ENCODE peak calls at places on chromosomes 7 and 10, in five cellular contexts. D, G, U, Q and J are unnamed samples.

GRCh38 chr7:50782376-50783208 is at the start of gene GRB10:
- DNase-seq in U (no peak), G (peak), D (no peak), Q (peak), J (peak)

GRCh38 chr10:91668935-91669334 is 36.1 kb upstream of the PPP1R3C start:
- DNase-seq in U (no peak), G (no peak), D (no peak), Q (no peak), J (no peak)

GRCh38 chr10:87059401-87059800 is 35.2 kb downstream of the GLUD1 start:
- DNase-seq in U (no peak), D (no peak), G (no peak), Q (no peak), J (no peak)

GRCh38 chr7:66529889-66530615 is 98.6 kb upstream of the KCTD7 start:
- DNase-seq in Q (no peak), D (no peak), G (peak), U (no peak), J (peak)

GRCh38 chr7:116679495-116679894 is 7.5 kb downstream of the MET start:
- DNase-seq in Q (no peak), G (no peak), U (no peak), D (no peak), J (no peak)

GRCh38 chr10:56222237-56222636 is 138.8 kb downstream of the ZWINT start:
- DNase-seq in G (no peak), D (no peak), U (no peak), Q (no peak), J (no peak)

GRCh38 chr10:50367732-50368131 is 116.4 kb upstream of the ASAH2 start:
- DNase-seq in Q (no peak), D (no peak), U (peak), G (peak), J (peak)

GRCh38 chr7:142301923-142302550 is 44.2 kb upstream of the PRSS58 start:
- DNase-seq in G (peak), Q (no peak), D (no peak), U (no peak), J (peak)

GRCh38 chr10:127977368-127978009 is 70.6 kb downstream of the PTPRE start:
- DNase-seq in G (peak), D (no peak), Q (peak), U (peak), J (peak)

GRCh38 chr10:44366936-44367630 is 17.8 kb downstream of the CXCL12 start:
- DNase-seq in G (no peak), Q (no peak), U (no peak), D (no peak), J (peak)

GRCh38 chr10:18436902-18437301 is 214.5 kb downstream of the NSUN6 start:
- DNase-seq in Q (no peak), G (no peak), U (no peak), D (no peak), J (no peak)

GRCh38 chr7:91266931-91267557 is 2.8 kb downstream of the FZD1 start:
- DNase-seq in D (no peak), Q (peak), G (no peak), U (no peak), J (peak)

GRCh38 chr10:3132036-3133025 is 40.3 kb downstream of the PITRM1 start:
- DNase-seq in U (no peak), D (no peak), Q (no peak), G (no peak), J (peak)

GRCh38 chr10:72084094-72084459 is 4.3 kb downstream of the SPOCK2 start:
- DNase-seq in Q (no peak), U (no peak), D (peak), G (no peak), J (no peak)

GRCh38 chr7:87702326-87702725 is 74.1 kb downstream of the RUNDC3B start:
- DNase-seq in Q (no peak), D (no peak), G (peak), U (no peak), J (no peak)

GRCh38 chr7:142785841-142786250 is 15.1 kb downstream of the PRSS2 start:
- DNase-seq in Q (no peak), G (no peak), U (peak), D (peak), J (no peak)

GRCh38 chr7:100221767-100222444 is 2.2 kb downstream of the PVRIG start:
- DNase-seq in Q (no peak), D (peak), G (no peak), U (no peak), J (no peak)

GRCh38 chr10:47243791-47244190 is 56.2 kb upstream of the GDF10 start:
- DNase-seq in U (peak), D (no peak), G (no peak), Q (peak), J (no peak)

GRCh38 chr10:54854389-54854788 is 53.4 kb upstream of the PCDH15 start:
- DNase-seq in U (no peak), G (no peak), Q (no peak), D (no peak), J (no peak)

GRCh38 chr10:35827783-35828182 is 185.7 kb upstream of the FZD8 start:
- DNase-seq in G (no peak), D (no peak), Q (no peak), U (no peak), J (no peak)

GRCh38 chr7:100705341-100705752 is 574 bp upstream of the POP7 start:
- DNase-seq in Q (peak), U (peak), G (peak), D (peak), J (peak)

GRCh38 chr10:21637795-21638194 is 103.8 kb downstream of the MLLT10 start:
- DNase-seq in D (no peak), G (no peak), Q (no peak), U (no peak), J (no peak)

GRCh38 chr7:2315787-2316186 is 1.5 kb upstream of the SNX8 start:
- DNase-seq in U (no peak), Q (no peak), G (no peak), D (no peak), J (no peak)

GRCh38 chr7:127035203-127035849 is 217.4 kb downstream of the GRM8 start:
- DNase-seq in Q (no peak), D (no peak), U (peak), G (no peak), J (no peak)

GRCh38 chr10:101207026-101207425 is 22.2 kb downstream of the LBX1 start:
- DNase-seq in G (no peak), U (no peak), Q (no peak), D (no peak), J (no peak)

GRCh38 chr7:22147113-22147512 is 201.4 kb upstream of the CDCA7L start:
- DNase-seq in D (no peak), G (peak), Q (no peak), U (no peak), J (no peak)

GRCh38 chr7:27605689-27606269 is 56.9 kb downstream of the HIBADH start:
- DNase-seq in D (no peak), G (peak), U (no peak), Q (no peak), J (peak)

GRCh38 chr10:44510716-44511115 is 125.8 kb upstream of the CXCL12 start:
- DNase-seq in D (no peak), U (no peak), Q (no peak), G (peak), J (peak)

GRCh38 chr10:31749981-31750850 is 178.4 kb downstream of the ARHGAP12 start:
- DNase-seq in U (peak), D (no peak), Q (peak), G (peak), J (peak)

GRCh38 chr7:149414745-149415390 is 46.0 kb downstream of the ZNF777 start:
- DNase-seq in G (peak), U (peak), D (peak), Q (peak), J (peak)

GRCh38 chr7:102306916-102307677 is 20.4 kb downstream of the SH2B2 start:
- DNase-seq in D (no peak), Q (peak), G (peak), U (peak), J (peak)

GRCh38 chr7:81285142-81285871 is 366.5 kb upstream of the SEMA3C start:
- DNase-seq in G (peak), D (no peak), U (no peak), Q (no peak), J (peak)

GRCh38 chr7:81280531-81280930 is 361.7 kb upstream of the SEMA3C start:
- DNase-seq in U (no peak), D (no peak), Q (no peak), G (no peak), J (no peak)

DNA sequence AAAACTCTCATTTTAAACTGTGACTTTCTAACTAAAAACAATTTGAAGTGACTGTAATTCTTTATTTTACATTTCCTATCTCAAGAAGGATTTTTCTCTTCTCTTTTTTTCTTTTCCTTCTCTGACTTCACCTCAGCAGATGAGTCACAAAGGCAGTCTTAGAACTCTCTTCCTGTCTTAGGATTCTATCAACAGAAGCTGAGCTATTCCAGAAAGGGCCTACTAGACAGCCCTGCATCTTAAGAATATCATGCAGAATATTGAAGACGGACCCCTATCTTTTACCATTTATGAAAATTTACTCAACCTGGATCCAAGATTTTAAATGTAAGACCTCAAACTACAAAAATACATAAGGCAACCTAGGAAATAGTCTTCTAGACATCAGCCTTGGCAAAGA is 365.7 kb upstream of the SEMA3C start:
- DNase-seq in D (no peak), Q (no peak), U (no peak), G (peak), J (peak)
- H3K4me3 ChIP-seq in D (no peak), Q (no peak), U (no peak), G (no peak), J (no peak)

DNA sequence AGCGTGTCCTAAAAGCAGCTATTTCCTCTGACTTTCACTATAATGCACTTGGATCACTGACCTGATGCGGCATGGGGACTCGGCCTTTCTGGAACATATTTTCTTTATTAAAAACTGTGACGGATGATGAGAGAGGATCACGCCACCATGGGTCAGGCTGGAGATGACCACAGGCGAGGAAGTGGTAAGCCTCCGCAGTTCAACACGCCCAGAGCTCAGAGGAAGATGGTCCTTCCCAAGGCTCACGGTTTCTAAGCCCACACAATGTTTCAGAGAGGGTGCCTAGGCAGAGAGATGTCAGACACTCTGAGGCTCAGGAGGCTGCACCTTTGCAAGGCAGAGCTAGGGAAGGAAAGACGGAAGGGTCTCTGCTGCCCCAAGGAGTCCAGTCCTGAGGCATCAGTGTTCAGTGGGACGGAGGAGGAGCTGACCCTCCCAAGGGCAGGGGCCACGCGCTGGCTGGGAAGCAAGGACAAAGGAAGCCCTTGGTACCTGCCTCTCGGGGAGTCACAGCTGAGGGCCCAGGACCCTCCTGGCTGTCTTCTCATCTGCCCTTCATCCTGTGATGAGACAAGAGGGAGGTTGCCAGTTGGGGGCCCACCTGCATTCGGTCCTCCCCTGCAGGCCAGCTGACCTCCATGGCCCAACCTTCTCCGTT is 9.5 kb downstream of the CHST15 start:
- DNase-seq in Q (no peak), G (no peak), D (no peak), U (no peak), J (no peak)
- H3K4me3 ChIP-seq in Q (no peak), G (no peak), D (no peak), U (no peak), J (no peak)

DNA sequence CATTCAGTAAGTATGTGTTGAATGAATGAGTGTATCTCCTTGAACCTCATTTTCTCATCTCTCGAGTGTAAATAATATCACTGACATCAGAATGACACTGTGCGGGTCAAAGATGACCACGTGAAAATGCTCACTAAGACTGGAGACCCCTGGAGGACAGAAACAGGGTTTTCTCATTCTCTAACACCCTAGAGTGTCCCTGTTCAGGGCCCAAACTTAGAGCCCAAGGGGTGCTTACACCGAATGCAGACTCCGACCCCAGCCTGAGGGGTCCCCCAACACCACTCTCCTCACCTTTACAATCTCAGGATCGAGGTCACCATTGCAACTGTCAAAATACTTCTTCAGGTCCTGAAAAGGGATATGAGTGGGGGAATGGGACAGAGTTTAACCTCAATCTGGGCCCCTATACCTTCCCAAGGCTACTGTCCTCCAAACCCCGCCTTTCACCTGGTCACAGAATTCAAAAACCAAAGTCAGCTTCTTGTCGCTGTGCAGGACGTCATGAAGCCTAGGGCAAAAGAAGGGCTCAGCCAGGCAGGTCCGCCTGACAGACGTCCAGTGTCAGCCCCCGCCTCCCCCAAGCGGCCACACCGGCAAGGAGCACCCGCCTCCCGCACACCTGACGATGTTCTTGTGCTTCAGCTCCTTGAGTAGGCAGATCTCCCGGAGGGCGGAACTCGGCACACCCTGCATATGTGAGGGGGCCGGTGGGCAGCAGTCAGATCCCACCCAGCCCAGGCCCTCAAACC is 1.2 kb downstream of the CDK5 start:
- DNase-seq in G (no peak), Q (no peak), D (no peak), U (no peak), J (no peak)
- H3K4me3 ChIP-seq in G (peak), Q (no peak), D (no peak), U (no peak), J (peak)

GRCh38 chr7:151005566-151005965 is 14.7 kb downstream of the NOS3 start:
- DNase-seq in Q (no peak), U (no peak), D (no peak), G (no peak), J (no peak)

GRCh38 chr7:151008511-151009323 is 15.6 kb downstream of the ATG9B start:
- DNase-seq in Q (peak), G (no peak), U (peak), D (peak), J (peak)

GRCh38 chr7:151008143-151008510 is 16.2 kb downstream of the ATG9B start:
- DNase-seq in U (no peak), Q (peak), G (no peak), D (no peak), J (no peak)

GRCh38 chr7:151007469-151007898 is 16.7 kb downstream of the NOS3 start:
- DNase-seq in D (no peak), Q (peak), U (no peak), G (no peak), J (no peak)

DNA sequence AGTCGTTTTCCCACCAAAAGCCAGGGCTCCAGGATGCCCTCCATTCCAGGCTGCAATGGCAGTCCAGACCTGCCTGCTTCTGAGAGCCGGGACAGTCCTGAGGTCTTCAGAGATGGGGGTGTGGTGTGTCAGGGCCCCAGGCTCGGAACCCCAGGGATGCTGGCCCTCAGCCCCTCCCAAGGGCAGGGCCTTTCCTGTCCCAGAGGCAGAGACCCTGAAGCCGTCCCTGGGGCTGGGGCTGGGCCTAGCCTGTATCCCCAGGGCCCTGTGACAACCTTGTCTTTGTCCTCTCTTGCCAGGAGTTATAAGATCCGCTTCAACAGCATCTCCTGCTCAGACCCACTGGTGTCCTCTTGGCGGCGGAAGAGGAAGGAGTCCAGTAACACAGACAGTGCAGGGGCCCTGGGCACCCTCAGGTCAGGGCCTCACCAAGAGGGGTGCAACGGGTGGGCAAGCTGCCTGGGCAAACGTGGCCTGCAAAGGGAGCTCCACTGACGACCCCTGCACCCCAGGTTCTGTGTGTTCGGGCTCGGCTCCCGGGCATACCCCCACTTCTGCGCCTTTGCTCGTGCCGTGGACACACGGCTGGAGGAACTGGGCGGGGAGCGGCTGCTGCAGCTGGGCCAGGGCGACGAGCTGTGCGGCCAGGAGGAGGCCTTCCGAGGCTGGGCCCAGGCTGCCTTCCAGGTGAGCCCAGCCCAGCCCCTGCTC is 15.9 kb downstream of the NOS3 start:
- DNase-seq in U (no peak), D (no peak), G (no peak), Q (peak), J (no peak)
- H3K4me3 ChIP-seq in U (no peak), D (no peak), G (no peak), Q (no peak), J (no peak)

GRCh38 chr10:6201511-6201975 is 1.2 kb upstream of the PFKFB3 start:
- DNase-seq in U (peak), Q (peak), D (peak), G (peak), J (peak)
- H3K4me3 ChIP-seq in U (peak), Q (peak), D (peak), G (peak), J (peak)

DNA sequence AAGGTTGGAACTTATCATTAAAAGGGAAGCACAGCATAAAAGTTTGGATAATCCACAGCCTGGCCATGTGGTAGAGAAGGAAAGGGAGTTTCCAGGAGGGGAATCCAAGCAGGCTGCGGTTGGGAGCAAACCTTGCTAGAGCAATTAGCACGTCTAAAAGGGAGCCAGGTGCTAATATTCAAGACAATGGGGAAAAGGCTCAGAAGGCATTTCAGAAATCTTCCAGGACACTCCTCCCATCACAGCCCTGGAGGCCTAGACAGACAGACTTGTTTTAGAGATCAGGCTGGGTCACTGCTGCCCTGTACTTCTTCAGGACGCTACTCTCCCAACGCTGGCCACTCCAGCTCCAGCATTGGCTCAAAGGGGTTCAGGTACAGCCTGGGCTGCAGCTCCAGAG is 96.2 kb upstream of the KAT6B start:
- DNase-seq in G (no peak), U (no peak), Q (no peak), D (no peak), J (no peak)
- H3K4me3 ChIP-seq in G (no peak), U (no peak), Q (no peak), D (no peak), J (no peak)

DNA sequence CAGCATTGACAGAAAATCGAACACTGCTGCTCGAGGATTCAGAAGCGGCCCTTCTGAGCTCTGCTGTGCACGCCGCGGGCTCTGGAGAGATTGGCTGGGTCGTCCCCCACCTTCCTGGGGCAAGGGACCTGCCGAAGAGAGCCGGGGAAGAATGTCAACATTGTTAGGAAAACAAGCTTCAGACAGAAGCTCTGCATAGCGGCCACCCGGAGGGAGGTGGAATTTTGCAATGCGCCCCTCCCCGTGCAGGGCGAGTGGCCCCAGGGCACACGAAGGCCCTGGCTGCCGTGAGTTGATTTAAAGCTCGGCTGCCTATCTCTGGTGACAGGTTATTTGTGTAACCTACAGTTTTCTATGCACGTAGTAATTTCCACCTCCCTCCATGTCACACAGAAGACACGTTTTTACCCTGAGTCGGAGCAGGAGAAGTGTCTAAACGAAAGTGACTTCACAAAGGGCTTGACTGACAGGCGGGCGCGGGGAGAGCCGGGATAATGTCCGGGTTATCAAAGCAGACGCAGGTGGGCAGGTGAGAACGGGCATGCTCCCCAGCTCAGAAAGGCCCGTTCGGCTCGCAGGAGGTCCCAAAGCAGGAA is 84.7 kb downstream of the PDGFA start:
- DNase-seq in U (peak), G (no peak), Q (no peak), D (no peak), J (no peak)
- H3K4me3 ChIP-seq in U (no peak), G (no peak), Q (no peak), D (no peak), J (no peak)